ENCODE peak calls at places on chromosomes 6 and 20, in seven cellular contexts. One of them, this sample, is unnamed. For H3K4me1, the result is how much of the 10 kb centered on the place peaks cover.

GRCh38 chr6:155327326-155328073 is 13.2 kb upstream of the TFB1M start:
- DNase-seq in heart left ventricle: no peak
- DNase-seq in ovary: peak
- DNase-seq in pancreas: peak
- DNase-seq in PC-3: peak
- DNase-seq in left ventricle myocardium inferior: no peak
- DNase-seq in heart right ventricle: peak
- DNase-seq in this sample: peak

GRCh38 chr6:109623288-109623687 is 67.7 kb downstream of the AK9 start:
- DNase-seq in ovary: no peak
- DNase-seq in pancreas: no peak
- DNase-seq in heart left ventricle: no peak
- DNase-seq in PC-3: no peak
- DNase-seq in left ventricle myocardium inferior: no peak
- DNase-seq in heart right ventricle: no peak
- DNase-seq in this sample: no peak

GRCh38 chr6:79031821-79032590 is 46.0 kb downstream of the PHIP start:
- DNase-seq in pancreas: no peak
- DNase-seq in heart right ventricle: no peak
- DNase-seq in PC-3: no peak
- DNase-seq in left ventricle myocardium inferior: no peak
- DNase-seq in heart left ventricle: no peak
- DNase-seq in ovary: no peak
- DNase-seq in this sample: no peak

GRCh38 chr20:59908855-59909254 is 24.6 kb downstream of the SYCP2 start:
- DNase-seq in PC-3: peak
- DNase-seq in pancreas: no peak
- DNase-seq in left ventricle myocardium inferior: no peak
- DNase-seq in heart right ventricle: no peak
- DNase-seq in ovary: no peak
- DNase-seq in heart left ventricle: no peak
- DNase-seq in this sample: no peak

GRCh38 chr6:33914519-33915120 is 110.8 kb upstream of the MLN start:
- DNase-seq in ovary: no peak
- DNase-seq in left ventricle myocardium inferior: no peak
- DNase-seq in heart left ventricle: peak
- DNase-seq in heart right ventricle: no peak
- DNase-seq in pancreas: no peak
- DNase-seq in PC-3: no peak
- DNase-seq in this sample: peak

GRCh38 chr6:25320459-25320858 is 41.3 kb downstream of the CARMIL1 start:
- DNase-seq in ovary: no peak
- DNase-seq in heart right ventricle: no peak
- DNase-seq in heart left ventricle: no peak
- DNase-seq in pancreas: no peak
- DNase-seq in left ventricle myocardium inferior: no peak
- DNase-seq in PC-3: no peak
- DNase-seq in this sample: no peak

GRCh38 chr6:126550323-126550722 is 210.4 kb downstream of the CENPW start:
- DNase-seq in left ventricle myocardium inferior: no peak
- DNase-seq in PC-3: no peak
- DNase-seq in heart right ventricle: no peak
- DNase-seq in ovary: no peak
- DNase-seq in pancreas: no peak
- DNase-seq in heart left ventricle: no peak
- DNase-seq in this sample: no peak

GRCh38 chr6:3838992-3839867 is 9.9 kb upstream of the FAM50B start:
- DNase-seq in heart left ventricle: no peak
- DNase-seq in ovary: no peak
- DNase-seq in heart right ventricle: no peak
- DNase-seq in left ventricle myocardium inferior: no peak
- DNase-seq in pancreas: no peak
- DNase-seq in PC-3: no peak
- DNase-seq in this sample: no peak

GRCh38 chr6:141548969-141549368 is 583.8 kb upstream of the GJE1 start:
- DNase-seq in heart left ventricle: no peak
- DNase-seq in PC-3: peak
- DNase-seq in pancreas: no peak
- DNase-seq in heart right ventricle: no peak
- DNase-seq in left ventricle myocardium inferior: no peak
- DNase-seq in ovary: no peak
- DNase-seq in this sample: no peak

GRCh38 chr20:46226602-46227001 is 81.7 kb downstream of the CDH22 start:
- DNase-seq in pancreas: no peak
- DNase-seq in heart left ventricle: no peak
- DNase-seq in heart right ventricle: no peak
- DNase-seq in PC-3: peak
- DNase-seq in ovary: no peak
- DNase-seq in left ventricle myocardium inferior: no peak
- DNase-seq in this sample: no peak

GRCh38 chr6:104625536-104625935 is 234.2 kb downstream of the HACE1 start:
- DNase-seq in ovary: no peak
- DNase-seq in heart left ventricle: no peak
- DNase-seq in left ventricle myocardium inferior: no peak
- DNase-seq in heart right ventricle: no peak
- DNase-seq in PC-3: peak
- DNase-seq in pancreas: no peak
- DNase-seq in this sample: no peak

GRCh38 chr20:64264091-64264490 is 8.5 kb downstream of the PCMTD2 start:
- DNase-seq in PC-3: no peak
- DNase-seq in heart left ventricle: no peak
- DNase-seq in pancreas: no peak
- DNase-seq in left ventricle myocardium inferior: no peak
- DNase-seq in heart right ventricle: no peak
- DNase-seq in ovary: no peak
- DNase-seq in this sample: no peak

GRCh38 chr6:168330403-168330802 is 10.8 kb upstream of the DACT2 start:
- DNase-seq in heart right ventricle: no peak
- DNase-seq in ovary: no peak
- DNase-seq in pancreas: no peak
- DNase-seq in PC-3: no peak
- DNase-seq in left ventricle myocardium inferior: no peak
- DNase-seq in heart left ventricle: no peak
- DNase-seq in this sample: no peak
- TF ChIP-seq CTCF in heart right ventricle: no peak
- TF ChIP-seq CTCF in ovary: no peak
- TF ChIP-seq CTCF in pancreas: no peak
- TF ChIP-seq CTCF in PC-3: no peak
- TF ChIP-seq CTCF in left ventricle myocardium inferior: no peak
- TF ChIP-seq CTCF in heart left ventricle: no peak
- TF ChIP-seq CTCF in this sample: no peak

GRCh38 chr6:49550413-49551125 is at the start of gene C6orf141:
- DNase-seq in PC-3: peak
- DNase-seq in ovary: no peak
- DNase-seq in left ventricle myocardium inferior: no peak
- DNase-seq in heart right ventricle: no peak
- DNase-seq in heart left ventricle: no peak
- DNase-seq in pancreas: peak
- DNase-seq in this sample: peak

GRCh38 chr6:49543087-49543858 is 7.2 kb upstream of the C6orf141 start:
- DNase-seq in heart right ventricle: no peak
- DNase-seq in pancreas: no peak
- DNase-seq in PC-3: peak
- DNase-seq in ovary: no peak
- DNase-seq in heart left ventricle: no peak
- DNase-seq in left ventricle myocardium inferior: no peak
- DNase-seq in this sample: no peak

GRCh38 chr6:49549691-49550412 is 616 bp upstream of the C6orf141 start:
- DNase-seq in left ventricle myocardium inferior: no peak
- DNase-seq in PC-3: no peak
- DNase-seq in ovary: no peak
- DNase-seq in heart right ventricle: no peak
- DNase-seq in heart left ventricle: no peak
- DNase-seq in pancreas: no peak
- DNase-seq in this sample: no peak

GRCh38 chr6:49548613-49549304 is 1.7 kb upstream of the C6orf141 start:
- DNase-seq in PC-3: no peak
- DNase-seq in pancreas: no peak
- DNase-seq in left ventricle myocardium inferior: no peak
- DNase-seq in heart right ventricle: no peak
- DNase-seq in heart left ventricle: no peak
- DNase-seq in ovary: no peak
- DNase-seq in this sample: no peak

GRCh38 chr6:49546371-49546770 is 4.1 kb upstream of the C6orf141 start:
- DNase-seq in PC-3: no peak
- DNase-seq in left ventricle myocardium inferior: no peak
- DNase-seq in heart right ventricle: no peak
- DNase-seq in heart left ventricle: no peak
- DNase-seq in ovary: no peak
- DNase-seq in pancreas: no peak
- DNase-seq in this sample: no peak
- H3K4me1 ChIP-seq in PC-3: under half
- H3K4me1 ChIP-seq in left ventricle myocardium inferior: under half
- H3K4me1 ChIP-seq in heart right ventricle: under half
- H3K4me1 ChIP-seq in heart left ventricle: under half
- H3K4me1 ChIP-seq in ovary: under half
- H3K4me1 ChIP-seq in pancreas: under half
- H3K4me1 ChIP-seq in this sample: under half

GRCh38 chr6:117352466-117353081 is 73.2 kb downstream of the ROS1 start:
- DNase-seq in heart left ventricle: no peak
- DNase-seq in heart right ventricle: no peak
- DNase-seq in ovary: no peak
- DNase-seq in pancreas: no peak
- DNase-seq in left ventricle myocardium inferior: no peak
- DNase-seq in PC-3: peak
- DNase-seq in this sample: no peak
- TF ChIP-seq CTCF in heart left ventricle: peak
- TF ChIP-seq CTCF in heart right ventricle: peak
- TF ChIP-seq CTCF in ovary: no peak
- TF ChIP-seq CTCF in pancreas: no peak
- TF ChIP-seq CTCF in left ventricle myocardium inferior: peak
- TF ChIP-seq CTCF in PC-3: peak
- TF ChIP-seq CTCF in this sample: no peak

GRCh38 chr20:33664085-33664761 is 2.1 kb downstream of the C20orf144 start:
- DNase-seq in PC-3: no peak
- DNase-seq in left ventricle myocardium inferior: peak
- DNase-seq in ovary: no peak
- DNase-seq in heart right ventricle: no peak
- DNase-seq in heart left ventricle: no peak
- DNase-seq in pancreas: no peak
- DNase-seq in this sample: no peak
- H3K4me1 ChIP-seq in PC-3: under half
- H3K4me1 ChIP-seq in left ventricle myocardium inferior: half or more
- H3K4me1 ChIP-seq in ovary: under half
- H3K4me1 ChIP-seq in heart right ventricle: under half
- H3K4me1 ChIP-seq in heart left ventricle: under half
- H3K4me1 ChIP-seq in pancreas: under half
- H3K4me1 ChIP-seq in this sample: under half

GRCh38 chr6:119116712-119117281 is 38.3 kb upstream of the FAM184A start:
- DNase-seq in PC-3: no peak
- DNase-seq in heart left ventricle: no peak
- DNase-seq in heart right ventricle: no peak
- DNase-seq in pancreas: no peak
- DNase-seq in left ventricle myocardium inferior: no peak
- DNase-seq in ovary: no peak
- DNase-seq in this sample: no peak
- TF ChIP-seq CTCF in PC-3: no peak
- TF ChIP-seq CTCF in heart left ventricle: no peak
- TF ChIP-seq CTCF in heart right ventricle: no peak
- TF ChIP-seq CTCF in pancreas: no peak
- TF ChIP-seq CTCF in left ventricle myocardium inferior: peak
- TF ChIP-seq CTCF in ovary: no peak
- TF ChIP-seq CTCF in this sample: no peak

GRCh38 chr20:50520222-50520877 is 10.2 kb downstream of the PTPN1 start:
- DNase-seq in heart left ventricle: no peak
- DNase-seq in heart right ventricle: no peak
- DNase-seq in left ventricle myocardium inferior: no peak
- DNase-seq in pancreas: no peak
- DNase-seq in PC-3: no peak
- DNase-seq in ovary: no peak
- DNase-seq in this sample: no peak

GRCh38 chr20:50521221-50521642 is 11.0 kb downstream of the PTPN1 start:
- DNase-seq in left ventricle myocardium inferior: no peak
- DNase-seq in PC-3: no peak
- DNase-seq in ovary: no peak
- DNase-seq in heart left ventricle: no peak
- DNase-seq in pancreas: no peak
- DNase-seq in heart right ventricle: no peak
- DNase-seq in this sample: no peak

GRCh38 chr20:50521709-50522674 is 11.8 kb downstream of the PTPN1 start:
- DNase-seq in heart left ventricle: no peak
- DNase-seq in ovary: no peak
- DNase-seq in left ventricle myocardium inferior: no peak
- DNase-seq in heart right ventricle: no peak
- DNase-seq in pancreas: no peak
- DNase-seq in PC-3: no peak
- DNase-seq in this sample: no peak

GRCh38 chr20:50526403-50526989 is 16.3 kb downstream of the PTPN1 start:
- DNase-seq in heart right ventricle: no peak
- DNase-seq in heart left ventricle: no peak
- DNase-seq in ovary: no peak
- DNase-seq in PC-3: no peak
- DNase-seq in pancreas: no peak
- DNase-seq in left ventricle myocardium inferior: no peak
- DNase-seq in this sample: no peak

DNA sequence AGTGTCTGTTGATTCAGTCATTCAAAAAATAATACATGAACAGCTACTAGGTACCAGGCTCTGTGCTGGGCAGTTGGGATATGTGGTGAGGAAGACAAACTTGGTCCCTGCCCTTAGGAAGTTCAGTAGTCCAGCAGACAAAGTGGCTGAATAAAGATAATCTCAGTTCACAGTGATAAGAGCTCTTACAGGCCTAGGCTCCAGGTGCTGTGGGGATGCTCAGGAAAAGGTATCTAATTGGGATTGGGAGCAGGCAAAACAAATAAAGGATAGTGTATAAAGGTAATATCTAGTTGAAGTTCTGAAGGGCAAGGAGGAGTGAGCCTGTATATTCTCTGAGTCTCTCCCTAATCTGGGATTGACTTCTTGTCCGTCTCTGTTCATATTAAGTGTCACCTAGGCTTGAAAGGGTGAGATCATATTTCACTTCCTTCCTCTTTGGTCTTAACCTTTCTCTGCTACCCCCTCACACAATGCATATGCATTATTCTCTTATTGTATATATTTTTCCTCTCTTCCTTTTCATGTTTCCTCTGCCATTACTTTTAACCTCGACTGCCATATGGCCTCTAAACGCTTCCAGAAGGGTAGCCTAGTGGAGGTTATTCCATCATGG is 13.5 kb downstream of the PTPN1 start:
- DNase-seq in PC-3: no peak
- DNase-seq in heart left ventricle: no peak
- DNase-seq in left ventricle myocardium inferior: no peak
- DNase-seq in ovary: no peak
- DNase-seq in heart right ventricle: no peak
- DNase-seq in pancreas: no peak
- DNase-seq in this sample: no peak
- H3K4me1 ChIP-seq in PC-3: under half
- H3K4me1 ChIP-seq in heart left ventricle: half or more
- H3K4me1 ChIP-seq in left ventricle myocardium inferior: half or more
- H3K4me1 ChIP-seq in ovary: under half
- H3K4me1 ChIP-seq in heart right ventricle: half or more
- H3K4me1 ChIP-seq in pancreas: under half
- H3K4me1 ChIP-seq in this sample: half or more